ENCODE peak calls at places on chromosomes 12 and 14, in six cellular contexts. R, X, H, N, M and B are unnamed samples.

GRCh38 chr12:5318874-5319273 is 113.0 kb upstream of the NTF3 start:
- DNase-seq in R (peak), X (no peak), H (no peak), N (no peak), M (peak), B (no peak)

GRCh38 chr12:130478786-130479185 is 141.1 kb downstream of the PIWIL1 start:
- DNase-seq in R (no peak), X (no peak), H (no peak), N (no peak), M (no peak), B (no peak)

GRCh38 chr14:92563359-92563758 is 49.8 kb downstream of the RIN3 start:
- DNase-seq in R (no peak), X (no peak), H (no peak), N (no peak), M (no peak), B (no peak)

GRCh38 chr12:6541371-6542165 is 7.3 kb downstream of the GAPDH start:
- DNase-seq in R (no peak), X (no peak), H (no peak), N (no peak), M (no peak), B (no peak)

GRCh38 chr12:48008349-48008748 is 4.1 kb upstream of the COL2A1 start:
- DNase-seq in R (no peak), X (no peak), H (no peak), N (no peak), M (no peak), B (no peak)

GRCh38 chr12:72465940-72466630 is 193.9 kb downstream of the TRHDE start:
- DNase-seq in R (no peak), X (no peak), H (no peak), N (no peak), M (no peak), B (no peak)

GRCh38 chr12:12511895-12512674 is 50.6 kb downstream of the DUSP16 start:
- DNase-seq in R (no peak), X (no peak), H (no peak), N (no peak), M (no peak), B (no peak)

GRCh38 chr14:47332939-47333338 is 342.5 kb downstream of the MDGA2 start:
- DNase-seq in R (no peak), X (no peak), H (no peak), N (no peak), M (no peak), B (no peak)

GRCh38 chr12:115337693-115338543 is 653.9 kb upstream of the TBX3 start:
- DNase-seq in R (peak), X (peak), H (no peak), N (peak), M (peak), B (no peak)

GRCh38 chr12:21992823-21993222 is 51.6 kb upstream of the ABCC9 start:
- DNase-seq in R (peak), X (no peak), H (no peak), N (peak), M (peak), B (no peak)

GRCh38 chr12:58918475-58918874 is 1.8 kb downstream of the LRIG3 start:
- DNase-seq in R (no peak), X (no peak), H (no peak), N (peak), M (no peak), B (no peak)

GRCh38 chr12:5217936-5218335 is 174.3 kb downstream of the KCNA5 start:
- DNase-seq in R (no peak), X (no peak), H (no peak), N (no peak), M (no peak), B (no peak)

GRCh38 chr12:130027798-130028197 is 124.0 kb upstream of the TMEM132D start:
- DNase-seq in R (no peak), X (no peak), H (no peak), N (no peak), M (no peak), B (no peak)

GRCh38 chr14:21476526-21476924 is 234 bp downstream of the RAB2B start:
- DNase-seq in R (peak), X (no peak), H (peak), N (no peak), M (peak), B (peak)

GRCh38 chr12:120468271-120468845 is 1.2 kb downstream of the SRSF9 start:
- DNase-seq in R (peak), X (peak), H (no peak), N (no peak), M (peak), B (peak)

GRCh38 chr12:15163001-15163400 is 58.2 kb downstream of the RERG start:
- DNase-seq in R (peak), X (no peak), H (no peak), N (no peak), M (no peak), B (no peak)

DNA sequence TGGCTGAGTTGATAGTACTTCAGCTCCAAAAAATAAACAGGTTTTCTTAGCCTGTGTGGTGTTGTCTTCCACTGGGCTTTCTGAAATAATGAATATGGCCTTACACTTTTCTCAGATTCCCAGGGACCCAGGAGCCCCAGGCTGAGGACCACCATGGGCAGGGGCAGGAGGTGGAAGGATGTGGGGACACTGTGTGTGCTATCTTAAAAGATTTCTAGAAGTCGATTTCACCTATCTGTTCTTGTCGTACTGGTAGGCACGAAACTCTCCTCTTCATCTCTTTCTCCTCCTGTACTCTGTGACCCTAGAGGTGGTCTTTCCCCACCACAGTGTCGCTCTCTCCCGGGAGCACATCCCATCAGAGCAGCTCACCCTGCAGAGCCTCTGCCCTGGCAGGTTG is 107.7 kb upstream of the FKBP4 start:
- DNase-seq in R (no peak), X (no peak), H (no peak), N (no peak), M (no peak), B (no peak)
- TF ChIP-seq POLR2A in R (no peak), X (no peak), H (no peak), N (no peak), M (no peak), B (no peak)

GRCh38 chr12:132144115-132145071 is at the start of the genes DDX51 and NOC4L:
- DNase-seq in R (peak), X (peak), H (peak), N (peak), M (peak), B (peak)
- TF ChIP-seq POLR2A in R (peak), X (no peak), H (peak), N (peak), M (peak), B (no peak)

DNA sequence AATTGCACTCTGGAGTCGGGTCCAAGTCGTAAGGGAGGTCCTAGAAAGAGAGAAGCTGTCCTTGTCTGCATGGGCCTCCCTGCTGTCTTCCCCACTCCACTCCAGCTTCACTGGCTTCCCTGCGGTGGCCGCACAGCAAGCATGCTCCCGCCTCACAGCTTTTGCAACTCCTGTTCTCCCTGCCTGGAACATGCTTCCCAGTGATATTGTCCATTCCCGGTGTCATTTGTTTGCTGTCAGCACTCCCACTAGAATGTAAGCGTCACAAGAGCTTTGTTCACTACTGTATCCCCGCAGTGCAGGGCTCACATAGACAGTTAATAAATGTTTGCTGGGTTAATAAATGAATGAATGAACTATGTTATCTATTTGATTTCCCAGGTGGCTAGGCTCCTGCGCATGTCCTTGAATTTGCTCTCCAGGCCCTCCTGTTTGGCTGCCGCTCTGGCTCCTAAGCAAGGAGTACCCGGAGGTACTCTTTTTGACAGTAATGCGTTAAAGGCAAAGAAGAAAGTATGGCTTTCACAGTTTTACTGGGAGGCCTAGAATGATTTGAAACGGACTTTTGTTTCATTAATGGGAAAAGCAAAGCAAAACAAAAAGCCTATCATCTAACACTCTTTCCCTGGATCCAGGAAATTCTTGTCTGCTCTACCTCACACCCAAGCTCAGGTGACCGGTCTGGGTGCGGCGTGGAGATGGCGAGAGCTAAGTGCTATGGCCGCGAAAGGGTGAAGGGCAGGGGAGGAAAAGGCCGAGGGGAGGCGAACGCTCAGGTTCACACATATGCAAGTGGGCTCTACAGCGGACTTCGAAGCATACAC is 6.2 kb upstream of the SLC7A7 start:
- DNase-seq in R (no peak), X (no peak), H (no peak), N (no peak), M (no peak), B (no peak)
- TF ChIP-seq POLR2A in R (no peak), X (no peak), H (no peak), N (no peak), M (no peak), B (no peak)

DNA sequence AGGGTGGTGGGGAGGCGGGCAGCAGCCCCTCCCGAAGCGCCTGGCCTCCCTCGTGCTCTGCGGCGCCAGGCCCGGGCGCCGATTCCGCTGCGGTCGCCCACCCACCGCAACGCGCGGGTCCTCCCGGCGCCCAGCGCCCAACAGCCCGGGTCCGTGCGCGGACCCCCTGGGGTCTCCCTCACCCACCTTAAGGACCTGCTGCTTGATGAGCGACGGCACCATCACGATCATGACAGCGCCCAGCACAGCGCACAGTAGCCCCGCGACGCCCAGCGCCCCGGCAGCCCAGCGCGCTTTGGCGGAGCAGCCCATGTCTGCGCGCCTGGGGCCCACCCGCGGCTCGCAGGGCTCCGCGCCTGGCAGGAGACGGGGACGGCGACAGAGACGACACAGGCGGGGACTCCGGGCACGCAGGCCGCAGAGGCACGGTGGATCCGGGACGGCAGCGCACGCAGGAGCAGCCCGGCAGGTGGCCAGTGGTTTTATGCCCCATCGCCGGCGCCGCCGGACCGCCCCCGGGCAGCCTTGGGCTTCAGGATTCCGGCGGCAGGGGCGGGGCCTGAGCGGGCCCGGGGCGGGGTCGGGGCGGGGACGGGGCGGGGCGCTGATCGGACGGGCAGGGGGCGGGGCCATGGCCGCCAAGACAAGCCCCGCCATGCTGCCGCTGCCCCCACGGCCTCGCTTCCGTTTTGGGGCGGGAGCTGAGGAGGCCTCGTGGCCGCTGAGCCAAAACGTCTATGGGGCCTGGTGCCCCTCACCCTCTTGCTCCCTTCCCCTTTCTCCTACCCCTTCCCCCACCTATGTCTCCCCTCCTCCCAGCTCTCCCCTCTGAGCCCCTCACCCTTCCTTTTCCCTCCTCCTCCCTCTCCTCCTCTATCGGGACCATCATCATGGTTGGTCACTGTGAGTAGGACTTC is at the start of gene SCARB1:
- DNase-seq in R (peak), X (peak), H (peak), N (peak), M (peak), B (peak)
- TF ChIP-seq POLR2A in R (peak), X (no peak), H (peak), N (peak), M (peak), B (no peak)

DNA sequence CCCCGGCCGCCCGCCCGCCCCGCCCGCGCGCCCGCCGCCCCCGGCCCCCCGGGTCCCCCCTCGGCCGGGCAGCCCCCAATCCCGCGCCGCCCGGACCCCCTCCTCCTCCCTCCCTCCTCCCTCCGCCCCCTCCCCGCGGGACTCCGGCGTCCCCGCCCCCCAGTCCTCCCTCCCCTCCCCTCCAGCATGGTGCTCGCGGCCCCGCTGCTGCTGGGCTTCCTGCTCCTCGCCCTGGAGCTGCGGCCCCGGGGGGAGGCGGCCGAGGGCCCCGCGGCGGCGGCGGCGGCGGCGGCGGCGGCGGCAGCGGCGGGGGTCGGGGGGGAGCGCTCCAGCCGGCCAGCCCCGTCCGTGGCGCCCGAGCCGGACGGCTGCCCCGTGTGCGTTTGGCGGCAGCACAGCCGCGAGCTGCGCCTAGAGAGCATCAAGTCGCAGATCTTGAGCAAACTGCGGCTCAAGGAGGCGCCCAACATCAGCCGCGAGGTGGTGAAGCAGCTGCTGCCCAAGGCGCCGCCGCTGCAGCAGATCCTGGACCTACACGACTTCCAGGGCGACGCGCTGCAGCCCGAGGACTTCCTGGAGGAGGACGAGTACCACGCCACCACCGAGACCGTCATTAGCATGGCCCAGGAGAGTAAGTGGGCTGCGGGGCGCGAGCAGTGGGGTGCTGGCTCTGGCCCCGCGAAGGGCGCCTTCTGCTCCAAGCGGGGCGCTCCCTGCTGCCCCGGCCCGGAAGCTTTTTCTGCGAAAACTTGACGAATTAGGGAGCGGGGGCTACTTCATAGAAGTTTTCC is 404 bp downstream of the GDF11 start:
- DNase-seq in R (peak), X (no peak), H (no peak), N (peak), M (peak), B (peak)
- TF ChIP-seq POLR2A in R (no peak), X (no peak), H (no peak), N (no peak), M (no peak), B (no peak)

DNA sequence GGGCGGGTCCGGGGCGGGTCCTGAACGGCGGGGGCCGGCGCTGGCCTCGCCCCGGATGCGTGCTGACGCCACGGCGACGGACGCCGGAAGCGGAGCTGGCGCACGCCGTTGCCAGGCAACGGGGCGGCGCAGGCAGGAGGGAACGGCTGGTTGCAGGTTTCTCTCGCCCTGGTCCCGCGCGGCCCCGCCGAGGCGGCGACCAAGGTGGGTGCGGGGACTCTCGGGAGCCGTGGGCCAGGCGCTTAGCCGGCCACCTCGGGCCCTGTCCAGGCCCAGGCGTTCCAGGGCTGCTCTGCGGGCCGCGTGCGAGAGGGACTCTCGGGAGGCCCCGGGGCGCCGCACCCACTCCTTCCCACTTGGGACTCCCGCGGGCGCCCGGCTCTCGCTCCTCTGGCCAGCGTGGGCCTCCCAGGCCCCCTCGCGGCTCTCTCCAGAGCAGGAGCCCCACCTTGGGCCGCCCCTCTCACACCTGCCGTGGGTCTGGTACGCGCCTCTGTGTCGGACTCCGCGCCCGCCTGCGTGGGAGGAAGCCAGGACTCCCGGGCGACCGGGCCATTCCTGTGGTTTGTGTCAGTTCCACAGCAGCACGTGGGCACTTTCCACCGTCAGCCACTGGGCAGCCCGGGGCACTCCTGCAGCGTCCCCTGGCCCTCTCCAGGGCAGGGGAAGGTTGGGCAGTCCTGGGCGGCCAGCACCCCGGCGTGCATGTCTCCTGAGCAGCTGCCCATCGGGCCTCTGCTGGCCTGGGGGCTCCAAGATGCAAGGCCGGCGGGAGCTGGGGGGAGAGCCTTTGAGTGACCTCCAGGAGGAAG is at the start of gene CLBA1:
- DNase-seq in R (peak), X (peak), H (peak), N (peak), M (peak), B (peak)
- TF ChIP-seq POLR2A in R (no peak), X (no peak), H (peak), N (no peak), M (no peak), B (peak)